ENCODE peak calls at places on chromosomes 1 and 21, in nine cellular contexts. B is brain microvascular endothelial cell, V is AG10803, J is foreskin fibroblast, P is endothelial cell, W is cardiac fibroblast, D is osteoblast, I is stomach, C is NB4. Z is an unnamed sample.

GRCh38 chr1:42684139-42684538 is 1.9 kb downstream of the YBX1 start:
- DNase-seq in B (no peak), V (no peak), J (no peak), P (no peak), W (peak), D (no peak), I (no peak), C (peak), Z (no peak)

GRCh38 chr1:25858906-25859789 is at the start of gene AUNIP:
- DNase-seq in B (peak), V (peak), J (peak), P (peak), W (peak), D (peak), I (peak), C (peak), Z (peak)

GRCh38 chr1:74679811-74680210 is 6.2 kb upstream of the ERICH3 start:
- DNase-seq in B (no peak), V (no peak), J (no peak), P (no peak), W (no peak), D (no peak), I (no peak), C (no peak), Z (no peak)

GRCh38 chr1:43529206-43529731 is 1.4 kb upstream of the PTPRF start:
- DNase-seq in B (peak), V (peak), J (peak), P (peak), W (peak), D (peak), I (peak), C (peak), Z (peak)

GRCh38 chr1:212286437-212287131 is 1.4 kb downstream of the PPP2R5A start:
- DNase-seq in B (peak), V (peak), J (no peak), P (no peak), W (peak), D (peak), I (peak), C (no peak), Z (no peak)

GRCh38 chr1:9111957-9112356 is 16.9 kb downstream of the GPR157 start:
- DNase-seq in B (no peak), V (no peak), J (no peak), P (no peak), W (no peak), D (no peak), I (no peak), C (no peak), Z (no peak)

GRCh38 chr1:161069731-161070270 is at the start of gene ARHGAP30:
- DNase-seq in B (no peak), V (no peak), J (no peak), P (no peak), W (no peak), D (peak), I (peak), C (peak), Z (no peak)

GRCh38 chr21:35976929-35977328 is 83.4 kb downstream of the SETD4 start:
- DNase-seq in B (no peak), V (no peak), J (no peak), P (no peak), W (no peak), D (no peak), I (no peak), C (no peak), Z (no peak)

GRCh38 chr1:109399326-109399957 is 1.7 kb upstream of the SORT1 start:
- DNase-seq in B (peak), V (peak), J (peak), P (peak), W (peak), D (peak), I (no peak), C (peak), Z (no peak)

GRCh38 chr1:240705584-240705983 is 93.6 kb upstream of the GREM2 start:
- DNase-seq in B (peak), V (peak), J (peak), P (no peak), W (peak), D (peak), I (no peak), C (no peak), Z (no peak)

GRCh38 chr1:156474966-156475365 is 25.6 kb downstream of the MEF2D start:
- DNase-seq in B (no peak), V (no peak), J (no peak), P (no peak), W (no peak), D (no peak), I (no peak), C (no peak), Z (no peak)

GRCh38 chr1:221878134-221878533 is 136.2 kb upstream of the DUSP10 start:
- DNase-seq in B (no peak), V (peak), J (no peak), P (no peak), W (no peak), D (no peak), I (no peak), C (no peak), Z (no peak)

GRCh38 chr1:44025816-44026215 is 5.4 kb downstream of the SLC6A9 start:
- DNase-seq in B (no peak), V (no peak), J (no peak), P (no peak), W (no peak), D (peak), I (peak), C (no peak), Z (no peak)

GRCh38 chr21:46334351-46335140 is 10.6 kb downstream of the PCNT start:
- DNase-seq in B (no peak), V (no peak), J (no peak), P (no peak), W (no peak), D (peak), I (no peak), C (no peak), Z (no peak)

GRCh38 chr1:86516366-86516765 is 30.5 kb upstream of the CLCA4 start:
- DNase-seq in B (no peak), V (no peak), J (no peak), P (no peak), W (no peak), D (no peak), I (no peak), C (no peak), Z (no peak)

GRCh38 chr1:167454929-167455785 is 63.2 kb downstream of the CD247 start:
- DNase-seq in B (peak), V (peak), J (peak), P (peak), W (peak), D (peak), I (peak), C (peak), Z (peak)

GRCh38 chr1:115284209-115284608 is 53.8 kb downstream of the NGF start:
- DNase-seq in B (no peak), V (no peak), J (no peak), P (no peak), W (no peak), D (no peak), I (no peak), C (no peak), Z (no peak)

GRCh38 chr1:239361403-239361802 is 25.0 kb upstream of the CHRM3 start:
- DNase-seq in B (no peak), V (peak), J (no peak), P (no peak), W (peak), D (no peak), I (no peak), C (no peak), Z (no peak)

GRCh38 chr1:217717959-217718358 is 86.8 kb downstream of the SPATA17 start:
- DNase-seq in B (no peak), V (peak), J (no peak), P (no peak), W (no peak), D (no peak), I (no peak), C (no peak), Z (no peak)

GRCh38 chr1:217713223-217713622 is 82.1 kb downstream of the SPATA17 start:
- DNase-seq in B (no peak), V (no peak), J (peak), P (no peak), W (no peak), D (no peak), I (no peak), C (no peak), Z (no peak)

GRCh38 chr1:217721692-217722091 is 90.5 kb downstream of the SPATA17 start:
- DNase-seq in B (no peak), V (peak), J (no peak), P (no peak), W (no peak), D (no peak), I (no peak), C (no peak), Z (no peak)

DNA sequence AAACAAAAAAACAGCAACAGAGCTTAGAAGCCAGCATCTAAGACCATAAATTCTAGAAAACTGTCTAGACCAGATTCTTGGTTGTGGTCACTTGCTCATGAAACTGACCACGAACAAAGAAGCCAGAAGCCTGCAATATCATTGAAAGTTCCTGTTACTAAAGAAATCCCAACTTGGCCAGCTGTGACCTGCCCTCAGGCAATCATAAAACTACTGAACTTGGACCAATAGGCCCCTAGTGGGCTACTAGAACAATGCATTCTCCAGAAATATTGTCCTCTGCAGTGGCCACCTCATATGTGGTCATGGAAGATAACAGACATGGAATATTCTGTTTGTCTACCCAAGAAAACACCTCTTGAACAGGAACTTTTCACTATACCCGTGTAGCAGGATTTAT is 87.7 kb downstream of the SPATA17 start:
- DNase-seq in B (peak), V (peak), J (no peak), P (no peak), W (no peak), D (peak), I (no peak), C (peak), Z (no peak)
- TF ChIP-seq CTCF in B (peak), V (no peak), J (no peak), P (peak), W (no peak), D (no peak), I (no peak), C (no peak), Z (peak)

DNA sequence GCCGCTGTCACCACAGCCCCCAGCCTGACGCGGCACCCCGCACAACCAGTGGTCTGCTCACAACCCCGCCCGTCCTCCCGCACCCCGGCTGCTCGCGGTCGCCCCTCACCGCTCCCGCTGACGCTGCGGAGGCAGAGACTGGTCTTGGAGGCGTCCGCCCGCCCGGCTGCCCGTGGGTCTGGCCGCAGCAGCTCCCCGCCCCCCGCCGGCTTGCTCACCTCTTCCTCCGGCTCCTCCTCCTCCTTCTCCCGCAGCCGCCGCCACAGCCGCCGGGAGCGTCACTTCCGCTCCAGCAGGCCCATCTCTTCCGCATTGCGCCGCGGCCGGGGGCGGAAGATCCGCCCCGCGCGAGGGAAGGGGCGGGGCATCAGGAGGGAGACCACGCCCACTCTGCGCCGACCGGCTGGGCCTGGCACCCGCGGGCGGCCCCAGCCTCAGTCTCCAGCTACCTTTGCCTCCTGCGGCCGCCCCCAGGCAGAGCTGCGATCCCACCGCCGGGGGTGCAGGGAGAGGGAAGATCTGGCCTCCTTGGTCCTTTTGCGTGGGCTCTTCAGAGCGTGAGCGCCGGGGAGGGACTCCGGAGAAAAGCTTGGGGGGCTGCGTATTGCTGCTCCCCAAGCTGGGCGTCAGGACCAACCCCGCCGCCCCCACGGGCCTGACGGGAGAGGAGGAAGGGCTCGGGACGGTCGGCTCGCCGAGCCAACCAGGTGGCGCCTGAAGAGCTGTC is at the start of gene SYNJ1:
- DNase-seq in B (peak), V (peak), J (peak), P (peak), W (peak), D (peak), I (peak), C (peak), Z (peak)
- TF ChIP-seq CTCF in B (no peak), V (no peak), J (no peak), P (no peak), W (no peak), D (no peak), I (no peak), C (no peak), Z (no peak)

GRCh38 chr1:40772146-40772770 is 11.3 kb upstream of the KCNQ4 start:
- DNase-seq in B (no peak), V (no peak), J (no peak), P (no peak), W (no peak), D (peak), I (no peak), C (no peak), Z (no peak)

GRCh38 chr1:40766560-40766959 is 17.0 kb upstream of the KCNQ4 start:
- DNase-seq in B (no peak), V (no peak), J (no peak), P (no peak), W (no peak), D (peak), I (no peak), C (no peak), Z (no peak)

GRCh38 chr1:40768146-40768990 is 15.2 kb upstream of the KCNQ4 start:
- DNase-seq in B (no peak), V (no peak), J (no peak), P (no peak), W (no peak), D (peak), I (no peak), C (no peak), Z (no peak)

GRCh38 chr1:40770296-40771070 is 13.1 kb upstream of the KCNQ4 start:
- DNase-seq in B (no peak), V (no peak), J (no peak), P (no peak), W (no peak), D (peak), I (no peak), C (no peak), Z (no peak)

GRCh38 chr1:40769815-40770214 is 13.8 kb upstream of the KCNQ4 start:
- DNase-seq in B (no peak), V (no peak), J (no peak), P (no peak), W (no peak), D (peak), I (no peak), C (peak), Z (no peak)
- TF ChIP-seq CTCF in B (peak), V (peak), J (peak), P (no peak), W (no peak), D (peak), I (no peak), C (peak), Z (no peak)

DNA sequence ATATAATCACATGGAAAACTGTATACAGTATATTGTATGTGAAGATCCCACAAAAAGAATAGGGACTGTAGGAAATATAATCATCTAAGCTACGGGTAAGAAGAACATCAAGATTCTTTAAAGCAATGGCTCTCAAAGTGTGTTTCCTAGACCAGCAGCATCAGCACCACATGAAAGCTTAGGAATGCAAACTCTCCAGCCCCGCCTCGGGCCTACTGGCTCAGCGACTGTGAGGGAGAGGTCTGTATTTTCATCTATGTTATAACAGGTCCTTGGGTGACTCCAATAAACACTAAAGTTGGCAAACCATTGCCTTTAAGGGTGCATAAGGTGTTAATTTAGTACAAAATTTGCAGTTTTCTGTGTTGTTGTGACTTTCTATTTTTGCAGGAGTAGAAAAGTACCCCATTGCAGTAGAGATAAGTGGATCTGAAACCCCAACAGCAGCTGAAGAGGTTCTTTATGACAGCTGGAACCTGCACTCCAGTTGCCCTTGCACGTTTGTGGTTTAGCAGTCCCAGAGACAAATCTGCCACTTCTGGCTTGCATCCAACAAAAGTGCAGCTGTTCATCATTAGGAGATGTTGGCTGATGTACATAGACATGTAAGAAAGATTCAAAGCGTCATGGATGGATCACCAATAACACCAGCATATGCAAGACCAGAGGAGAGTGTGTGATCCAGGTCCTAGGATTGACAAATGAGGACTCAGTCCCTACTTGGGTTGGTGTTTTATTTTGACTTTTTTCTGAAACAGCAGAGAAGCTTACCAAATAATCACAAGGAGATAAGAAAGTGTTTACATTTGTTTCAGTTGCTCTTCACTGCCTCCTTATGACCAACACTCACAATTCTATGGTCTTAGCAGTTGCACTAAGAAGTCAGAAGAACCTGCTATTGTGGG is 15.9 kb upstream of the IFNAR1 start:
- DNase-seq in B (no peak), V (peak), J (peak), P (no peak), W (peak), D (no peak), I (no peak), C (peak), Z (no peak)
- TF ChIP-seq CTCF in B (no peak), V (no peak), J (no peak), P (no peak), W (no peak), D (no peak), I (no peak), C (no peak), Z (no peak)

DNA sequence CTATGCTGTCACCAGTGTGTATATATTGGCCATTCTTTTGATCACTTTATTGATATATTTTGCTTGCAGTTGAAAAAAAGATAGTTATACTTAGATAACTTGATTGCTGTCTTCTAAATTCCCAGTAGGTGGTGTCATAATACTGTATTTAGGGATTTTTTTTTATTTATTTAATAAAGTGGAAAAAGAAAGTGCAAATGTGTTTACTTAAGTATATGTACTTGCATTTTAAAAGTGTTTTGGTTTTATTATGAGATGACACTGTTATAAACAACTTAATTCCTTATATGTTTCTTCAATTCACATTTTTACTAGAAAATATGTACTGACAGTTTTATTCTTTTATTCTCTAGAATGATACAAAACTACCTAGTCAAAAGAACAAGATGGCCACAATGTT is 164.8 kb downstream of the USP25 start:
- DNase-seq in B (no peak), V (peak), J (no peak), P (no peak), W (peak), D (peak), I (no peak), C (peak), Z (no peak)
- TF ChIP-seq CTCF in B (no peak), V (peak), J (peak), P (peak), W (peak), D (peak), I (peak), C (no peak), Z (peak)

GRCh38 chr1:85398391-85399064 is 66.4 kb downstream of the DDAH1 start:
- DNase-seq in B (peak), V (peak), J (peak), P (no peak), W (peak), D (no peak), I (no peak), C (no peak), Z (no peak)
- TF ChIP-seq CTCF in B (peak), V (peak), J (peak), P (no peak), W (peak), D (peak), I (no peak), C (no peak), Z (no peak)

GRCh38 chr1:194047921-194048320 is 861.5 kb upstream of the B3GALT2 start:
- DNase-seq in B (no peak), V (no peak), J (no peak), P (no peak), W (no peak), D (no peak), I (no peak), C (no peak), Z (no peak)

GRCh38 chr1:194039578-194039977 is 853.2 kb upstream of the B3GALT2 start:
- DNase-seq in B (no peak), V (no peak), J (no peak), P (no peak), W (no peak), D (no peak), I (no peak), C (no peak), Z (no peak)

GRCh38 chr1:194043984-194044755 is 857.8 kb upstream of the B3GALT2 start:
- DNase-seq in B (peak), V (no peak), J (peak), P (no peak), W (peak), D (no peak), I (no peak), C (no peak), Z (no peak)

GRCh38 chr1:194045416-194045815 is 859.0 kb upstream of the B3GALT2 start:
- DNase-seq in B (no peak), V (no peak), J (no peak), P (no peak), W (peak), D (no peak), I (no peak), C (no peak), Z (no peak)

GRCh38 chr1:194044892-194045291 is 858.5 kb upstream of the B3GALT2 start:
- DNase-seq in B (no peak), V (no peak), J (no peak), P (no peak), W (no peak), D (no peak), I (no peak), C (no peak), Z (no peak)
- TF ChIP-seq CTCF in B (no peak), V (no peak), J (no peak), P (no peak), W (no peak), D (no peak), I (no peak), C (no peak), Z (no peak)

Z was measured in mesothelial cell of epicardium.